ENCODE peak calls at places on chromosomes 12 and 14, in ten cellular contexts. One of them, this sample, is unnamed.

GRCh38 chr12:62632521-62632920 is 165.9 kb downstream of the MON2 start:
- DNase-seq in GM23338: peak
- DNase-seq in effector memory CD8-positive, alpha-beta T cell: no peak
- DNase-seq in T-cell: no peak
- DNase-seq in GF-D8: no peak
- DNase-seq in stimulated activated CD4-positive, alpha-beta T cell treated with anti-CD3 and anti-CD28 coated beads, Interleukin-2, amount 100 ng/mL, for 24 hours: peak
- DNase-seq in occipital lobe: peak
- DNase-seq in NCI-H2107: no peak
- DNase-seq in activated naive CD4-positive, alpha-beta T cell treated with anti-CD3 and anti-CD28 coated beads, Interleukin-2, amount 10 ng/mL, durations not matched to agents 7 days and 5 days: no peak
- DNase-seq in HAP-1: no peak
- DNase-seq in this sample: no peak

GRCh38 chr12:52975820-52976573 is 27.1 kb downstream of the KRT18 start:
- DNase-seq in activated naive CD4-positive, alpha-beta T cell treated with anti-CD3 and anti-CD28 coated beads, Interleukin-2, amount 10 ng/mL, durations not matched to agents 7 days and 5 days: no peak
- DNase-seq in occipital lobe: no peak
- DNase-seq in T-cell: no peak
- DNase-seq in GF-D8: no peak
- DNase-seq in effector memory CD8-positive, alpha-beta T cell: no peak
- DNase-seq in GM23338: peak
- DNase-seq in stimulated activated CD4-positive, alpha-beta T cell treated with anti-CD3 and anti-CD28 coated beads, Interleukin-2, amount 100 ng/mL, for 24 hours: no peak
- DNase-seq in NCI-H2107: no peak
- DNase-seq in HAP-1: peak
- DNase-seq in this sample: no peak

GRCh38 chr12:78866518-78866917 is 1.9 kb downstream of the SYT1 start:
- DNase-seq in effector memory CD8-positive, alpha-beta T cell: no peak
- DNase-seq in T-cell: no peak
- DNase-seq in stimulated activated CD4-positive, alpha-beta T cell treated with anti-CD3 and anti-CD28 coated beads, Interleukin-2, amount 100 ng/mL, for 24 hours: no peak
- DNase-seq in NCI-H2107: no peak
- DNase-seq in GF-D8: no peak
- DNase-seq in HAP-1: no peak
- DNase-seq in GM23338: no peak
- DNase-seq in occipital lobe: no peak
- DNase-seq in activated naive CD4-positive, alpha-beta T cell treated with anti-CD3 and anti-CD28 coated beads, Interleukin-2, amount 10 ng/mL, durations not matched to agents 7 days and 5 days: no peak
- DNase-seq in this sample: no peak

GRCh38 chr12:110316861-110317260 is 35.8 kb downstream of the ATP2A2 start:
- DNase-seq in activated naive CD4-positive, alpha-beta T cell treated with anti-CD3 and anti-CD28 coated beads, Interleukin-2, amount 10 ng/mL, durations not matched to agents 7 days and 5 days: no peak
- DNase-seq in GF-D8: peak
- DNase-seq in stimulated activated CD4-positive, alpha-beta T cell treated with anti-CD3 and anti-CD28 coated beads, Interleukin-2, amount 100 ng/mL, for 24 hours: no peak
- DNase-seq in effector memory CD8-positive, alpha-beta T cell: no peak
- DNase-seq in T-cell: no peak
- DNase-seq in occipital lobe: no peak
- DNase-seq in NCI-H2107: no peak
- DNase-seq in GM23338: no peak
- DNase-seq in HAP-1: no peak
- DNase-seq in this sample: no peak

GRCh38 chr14:39219075-39219499 is 14.6 kb upstream of the MIA2 start:
- DNase-seq in GM23338: no peak
- DNase-seq in NCI-H2107: no peak
- DNase-seq in GF-D8: no peak
- DNase-seq in stimulated activated CD4-positive, alpha-beta T cell treated with anti-CD3 and anti-CD28 coated beads, Interleukin-2, amount 100 ng/mL, for 24 hours: no peak
- DNase-seq in T-cell: no peak
- DNase-seq in effector memory CD8-positive, alpha-beta T cell: no peak
- DNase-seq in activated naive CD4-positive, alpha-beta T cell treated with anti-CD3 and anti-CD28 coated beads, Interleukin-2, amount 10 ng/mL, durations not matched to agents 7 days and 5 days: no peak
- DNase-seq in HAP-1: no peak
- DNase-seq in occipital lobe: no peak
- DNase-seq in this sample: peak

GRCh38 chr12:95248604-95249355 is 31.2 kb downstream of the VEZT start:
- DNase-seq in T-cell: no peak
- DNase-seq in NCI-H2107: no peak
- DNase-seq in effector memory CD8-positive, alpha-beta T cell: no peak
- DNase-seq in activated naive CD4-positive, alpha-beta T cell treated with anti-CD3 and anti-CD28 coated beads, Interleukin-2, amount 10 ng/mL, durations not matched to agents 7 days and 5 days: no peak
- DNase-seq in GF-D8: no peak
- DNase-seq in GM23338: peak
- DNase-seq in HAP-1: no peak
- DNase-seq in stimulated activated CD4-positive, alpha-beta T cell treated with anti-CD3 and anti-CD28 coated beads, Interleukin-2, amount 100 ng/mL, for 24 hours: no peak
- DNase-seq in occipital lobe: no peak
- DNase-seq in this sample: no peak

GRCh38 chr14:73943083-73943482 is 6.8 kb downstream of the FAM161B start:
- DNase-seq in GF-D8: peak
- DNase-seq in GM23338: no peak
- DNase-seq in T-cell: no peak
- DNase-seq in occipital lobe: no peak
- DNase-seq in HAP-1: no peak
- DNase-seq in effector memory CD8-positive, alpha-beta T cell: no peak
- DNase-seq in NCI-H2107: no peak
- DNase-seq in activated naive CD4-positive, alpha-beta T cell treated with anti-CD3 and anti-CD28 coated beads, Interleukin-2, amount 10 ng/mL, durations not matched to agents 7 days and 5 days: no peak
- DNase-seq in stimulated activated CD4-positive, alpha-beta T cell treated with anti-CD3 and anti-CD28 coated beads, Interleukin-2, amount 100 ng/mL, for 24 hours: no peak
- DNase-seq in this sample: no peak

GRCh38 chr12:97308576-97309198 is 153.9 kb upstream of the RMST start:
- DNase-seq in HAP-1: peak
- DNase-seq in activated naive CD4-positive, alpha-beta T cell treated with anti-CD3 and anti-CD28 coated beads, Interleukin-2, amount 10 ng/mL, durations not matched to agents 7 days and 5 days: no peak
- DNase-seq in stimulated activated CD4-positive, alpha-beta T cell treated with anti-CD3 and anti-CD28 coated beads, Interleukin-2, amount 100 ng/mL, for 24 hours: no peak
- DNase-seq in T-cell: no peak
- DNase-seq in NCI-H2107: peak
- DNase-seq in GM23338: peak
- DNase-seq in occipital lobe: no peak
- DNase-seq in effector memory CD8-positive, alpha-beta T cell: peak
- DNase-seq in GF-D8: no peak
- DNase-seq in this sample: peak

GRCh38 chr12:57490126-57490525 is 2.3 kb downstream of the MARS1 start:
- DNase-seq in T-cell: no peak
- DNase-seq in NCI-H2107: no peak
- DNase-seq in HAP-1: no peak
- DNase-seq in GM23338: no peak
- DNase-seq in GF-D8: no peak
- DNase-seq in effector memory CD8-positive, alpha-beta T cell: no peak
- DNase-seq in stimulated activated CD4-positive, alpha-beta T cell treated with anti-CD3 and anti-CD28 coated beads, Interleukin-2, amount 100 ng/mL, for 24 hours: no peak
- DNase-seq in activated naive CD4-positive, alpha-beta T cell treated with anti-CD3 and anti-CD28 coated beads, Interleukin-2, amount 10 ng/mL, durations not matched to agents 7 days and 5 days: no peak
- DNase-seq in occipital lobe: no peak
- DNase-seq in this sample: no peak

GRCh38 chr12:109170335-109170734 is 53.9 kb downstream of the ACACB start:
- DNase-seq in activated naive CD4-positive, alpha-beta T cell treated with anti-CD3 and anti-CD28 coated beads, Interleukin-2, amount 10 ng/mL, durations not matched to agents 7 days and 5 days: no peak
- DNase-seq in stimulated activated CD4-positive, alpha-beta T cell treated with anti-CD3 and anti-CD28 coated beads, Interleukin-2, amount 100 ng/mL, for 24 hours: no peak
- DNase-seq in T-cell: no peak
- DNase-seq in NCI-H2107: no peak
- DNase-seq in HAP-1: no peak
- DNase-seq in GM23338: no peak
- DNase-seq in GF-D8: peak
- DNase-seq in effector memory CD8-positive, alpha-beta T cell: no peak
- DNase-seq in occipital lobe: no peak
- DNase-seq in this sample: no peak

GRCh38 chr12:56935157-56935556 is 949 bp upstream of the SDR9C7 start:
- DNase-seq in occipital lobe: no peak
- DNase-seq in effector memory CD8-positive, alpha-beta T cell: no peak
- DNase-seq in GF-D8: no peak
- DNase-seq in NCI-H2107: no peak
- DNase-seq in T-cell: no peak
- DNase-seq in stimulated activated CD4-positive, alpha-beta T cell treated with anti-CD3 and anti-CD28 coated beads, Interleukin-2, amount 100 ng/mL, for 24 hours: no peak
- DNase-seq in HAP-1: no peak
- DNase-seq in GM23338: no peak
- DNase-seq in activated naive CD4-positive, alpha-beta T cell treated with anti-CD3 and anti-CD28 coated beads, Interleukin-2, amount 10 ng/mL, durations not matched to agents 7 days and 5 days: no peak
- DNase-seq in this sample: no peak

GRCh38 chr14:89365071-89365801 is 51.8 kb downstream of the FOXN3 start:
- DNase-seq in activated naive CD4-positive, alpha-beta T cell treated with anti-CD3 and anti-CD28 coated beads, Interleukin-2, amount 10 ng/mL, durations not matched to agents 7 days and 5 days: peak
- DNase-seq in NCI-H2107: no peak
- DNase-seq in GF-D8: peak
- DNase-seq in HAP-1: peak
- DNase-seq in T-cell: peak
- DNase-seq in stimulated activated CD4-positive, alpha-beta T cell treated with anti-CD3 and anti-CD28 coated beads, Interleukin-2, amount 100 ng/mL, for 24 hours: peak
- DNase-seq in effector memory CD8-positive, alpha-beta T cell: peak
- DNase-seq in occipital lobe: no peak
- DNase-seq in GM23338: no peak
- DNase-seq in this sample: no peak

GRCh38 chr12:78790148-78790547 is 74.4 kb upstream of the SYT1 start:
- DNase-seq in GF-D8: no peak
- DNase-seq in NCI-H2107: no peak
- DNase-seq in stimulated activated CD4-positive, alpha-beta T cell treated with anti-CD3 and anti-CD28 coated beads, Interleukin-2, amount 100 ng/mL, for 24 hours: no peak
- DNase-seq in effector memory CD8-positive, alpha-beta T cell: no peak
- DNase-seq in T-cell: no peak
- DNase-seq in occipital lobe: no peak
- DNase-seq in GM23338: no peak
- DNase-seq in HAP-1: no peak
- DNase-seq in activated naive CD4-positive, alpha-beta T cell treated with anti-CD3 and anti-CD28 coated beads, Interleukin-2, amount 10 ng/mL, durations not matched to agents 7 days and 5 days: no peak
- DNase-seq in this sample: no peak

GRCh38 chr14:71538288-71538687 is 393.9 kb upstream of the RGS6 start:
- DNase-seq in NCI-H2107: no peak
- DNase-seq in T-cell: no peak
- DNase-seq in GM23338: no peak
- DNase-seq in stimulated activated CD4-positive, alpha-beta T cell treated with anti-CD3 and anti-CD28 coated beads, Interleukin-2, amount 100 ng/mL, for 24 hours: no peak
- DNase-seq in activated naive CD4-positive, alpha-beta T cell treated with anti-CD3 and anti-CD28 coated beads, Interleukin-2, amount 10 ng/mL, durations not matched to agents 7 days and 5 days: no peak
- DNase-seq in GF-D8: no peak
- DNase-seq in effector memory CD8-positive, alpha-beta T cell: no peak
- DNase-seq in HAP-1: no peak
- DNase-seq in occipital lobe: no peak
- DNase-seq in this sample: no peak

GRCh38 chr12:80580254-80580653 is 127.2 kb upstream of the MYF6 start:
- DNase-seq in stimulated activated CD4-positive, alpha-beta T cell treated with anti-CD3 and anti-CD28 coated beads, Interleukin-2, amount 100 ng/mL, for 24 hours: no peak
- DNase-seq in HAP-1: no peak
- DNase-seq in effector memory CD8-positive, alpha-beta T cell: no peak
- DNase-seq in GF-D8: no peak
- DNase-seq in occipital lobe: no peak
- DNase-seq in NCI-H2107: no peak
- DNase-seq in T-cell: no peak
- DNase-seq in GM23338: no peak
- DNase-seq in activated naive CD4-positive, alpha-beta T cell treated with anti-CD3 and anti-CD28 coated beads, Interleukin-2, amount 10 ng/mL, durations not matched to agents 7 days and 5 days: no peak
- DNase-seq in this sample: no peak

GRCh38 chr12:69440016-69440415 is 30.2 kb upstream of the FRS2 start:
- DNase-seq in NCI-H2107: no peak
- DNase-seq in T-cell: no peak
- DNase-seq in activated naive CD4-positive, alpha-beta T cell treated with anti-CD3 and anti-CD28 coated beads, Interleukin-2, amount 10 ng/mL, durations not matched to agents 7 days and 5 days: no peak
- DNase-seq in stimulated activated CD4-positive, alpha-beta T cell treated with anti-CD3 and anti-CD28 coated beads, Interleukin-2, amount 100 ng/mL, for 24 hours: no peak
- DNase-seq in GM23338: no peak
- DNase-seq in effector memory CD8-positive, alpha-beta T cell: no peak
- DNase-seq in HAP-1: no peak
- DNase-seq in GF-D8: no peak
- DNase-seq in occipital lobe: no peak
- DNase-seq in this sample: no peak

GRCh38 chr12:12642916-12643315 is 31.2 kb downstream of the CREBL2 start:
- DNase-seq in NCI-H2107: no peak
- DNase-seq in occipital lobe: peak
- DNase-seq in GM23338: no peak
- DNase-seq in activated naive CD4-positive, alpha-beta T cell treated with anti-CD3 and anti-CD28 coated beads, Interleukin-2, amount 10 ng/mL, durations not matched to agents 7 days and 5 days: no peak
- DNase-seq in effector memory CD8-positive, alpha-beta T cell: no peak
- DNase-seq in GF-D8: no peak
- DNase-seq in HAP-1: no peak
- DNase-seq in T-cell: no peak
- DNase-seq in stimulated activated CD4-positive, alpha-beta T cell treated with anti-CD3 and anti-CD28 coated beads, Interleukin-2, amount 100 ng/mL, for 24 hours: no peak
- DNase-seq in this sample: no peak

GRCh38 chr12:119241049-119241448 is 62.3 kb downstream of the HSPB8 start:
- DNase-seq in effector memory CD8-positive, alpha-beta T cell: no peak
- DNase-seq in GM23338: no peak
- DNase-seq in NCI-H2107: no peak
- DNase-seq in stimulated activated CD4-positive, alpha-beta T cell treated with anti-CD3 and anti-CD28 coated beads, Interleukin-2, amount 100 ng/mL, for 24 hours: no peak
- DNase-seq in occipital lobe: no peak
- DNase-seq in GF-D8: no peak
- DNase-seq in HAP-1: no peak
- DNase-seq in activated naive CD4-positive, alpha-beta T cell treated with anti-CD3 and anti-CD28 coated beads, Interleukin-2, amount 10 ng/mL, durations not matched to agents 7 days and 5 days: no peak
- DNase-seq in T-cell: no peak
- DNase-seq in this sample: no peak

GRCh38 chr14:29709490-29709889 is 218.2 kb downstream of the PRKD1 start:
- DNase-seq in stimulated activated CD4-positive, alpha-beta T cell treated with anti-CD3 and anti-CD28 coated beads, Interleukin-2, amount 100 ng/mL, for 24 hours: no peak
- DNase-seq in NCI-H2107: no peak
- DNase-seq in occipital lobe: no peak
- DNase-seq in HAP-1: no peak
- DNase-seq in GM23338: no peak
- DNase-seq in activated naive CD4-positive, alpha-beta T cell treated with anti-CD3 and anti-CD28 coated beads, Interleukin-2, amount 10 ng/mL, durations not matched to agents 7 days and 5 days: no peak
- DNase-seq in effector memory CD8-positive, alpha-beta T cell: no peak
- DNase-seq in GF-D8: no peak
- DNase-seq in T-cell: no peak
- DNase-seq in this sample: no peak

GRCh38 chr12:94140556-94140955 is 7.8 kb upstream of the PLXNC1 start:
- DNase-seq in HAP-1: peak
- DNase-seq in occipital lobe: no peak
- DNase-seq in GM23338: peak
- DNase-seq in T-cell: peak
- DNase-seq in NCI-H2107: no peak
- DNase-seq in effector memory CD8-positive, alpha-beta T cell: peak
- DNase-seq in activated naive CD4-positive, alpha-beta T cell treated with anti-CD3 and anti-CD28 coated beads, Interleukin-2, amount 10 ng/mL, durations not matched to agents 7 days and 5 days: peak
- DNase-seq in GF-D8: no peak
- DNase-seq in stimulated activated CD4-positive, alpha-beta T cell treated with anti-CD3 and anti-CD28 coated beads, Interleukin-2, amount 100 ng/mL, for 24 hours: peak
- DNase-seq in this sample: no peak

GRCh38 chr12:67442896-67443295 is 173.7 kb downstream of the CAND1 start:
- DNase-seq in activated naive CD4-positive, alpha-beta T cell treated with anti-CD3 and anti-CD28 coated beads, Interleukin-2, amount 10 ng/mL, durations not matched to agents 7 days and 5 days: no peak
- DNase-seq in NCI-H2107: no peak
- DNase-seq in occipital lobe: no peak
- DNase-seq in GF-D8: no peak
- DNase-seq in GM23338: no peak
- DNase-seq in HAP-1: no peak
- DNase-seq in T-cell: no peak
- DNase-seq in effector memory CD8-positive, alpha-beta T cell: no peak
- DNase-seq in stimulated activated CD4-positive, alpha-beta T cell treated with anti-CD3 and anti-CD28 coated beads, Interleukin-2, amount 100 ng/mL, for 24 hours: no peak
- DNase-seq in this sample: no peak

GRCh38 chr12:94218244-94218643 is 69.9 kb downstream of the PLXNC1 start:
- DNase-seq in activated naive CD4-positive, alpha-beta T cell treated with anti-CD3 and anti-CD28 coated beads, Interleukin-2, amount 10 ng/mL, durations not matched to agents 7 days and 5 days: no peak
- DNase-seq in stimulated activated CD4-positive, alpha-beta T cell treated with anti-CD3 and anti-CD28 coated beads, Interleukin-2, amount 100 ng/mL, for 24 hours: no peak
- DNase-seq in GM23338: no peak
- DNase-seq in T-cell: no peak
- DNase-seq in occipital lobe: no peak
- DNase-seq in NCI-H2107: no peak
- DNase-seq in effector memory CD8-positive, alpha-beta T cell: no peak
- DNase-seq in GF-D8: no peak
- DNase-seq in HAP-1: no peak
- DNase-seq in this sample: no peak

GRCh38 chr12:4978737-4979136 is 64.9 kb upstream of the KCNA5 start:
- DNase-seq in stimulated activated CD4-positive, alpha-beta T cell treated with anti-CD3 and anti-CD28 coated beads, Interleukin-2, amount 100 ng/mL, for 24 hours: no peak
- DNase-seq in activated naive CD4-positive, alpha-beta T cell treated with anti-CD3 and anti-CD28 coated beads, Interleukin-2, amount 10 ng/mL, durations not matched to agents 7 days and 5 days: no peak
- DNase-seq in effector memory CD8-positive, alpha-beta T cell: no peak
- DNase-seq in NCI-H2107: no peak
- DNase-seq in occipital lobe: peak
- DNase-seq in GF-D8: no peak
- DNase-seq in T-cell: no peak
- DNase-seq in HAP-1: no peak
- DNase-seq in GM23338: no peak
- DNase-seq in this sample: no peak